ENCODE peak calls at places on chromosomes 4 and X, in eight cellular contexts. V is neural crest cell, O is MM.1S, X is fibroblast of lung, S is HFFc6, J is IMR-90, D is fibroblast of mammary gland, E is RWPE1. B is an unnamed sample.

GRCh38 chrX:53303195-53303594 is 21.8 kb upstream of the IQSEC2 start:
- DNase-seq in V (no peak), O (no peak), X (no peak), S (no peak), J (no peak), D (no peak), E (no peak), B (no peak)

GRCh38 chr4:86973668-86974067 is 38.9 kb downstream of the AFF1 start:
- DNase-seq in V (no peak), O (no peak), X (no peak), S (no peak), J (no peak), D (no peak), E (no peak), B (no peak)

GRCh38 chr4:20625460-20625859 is 74.8 kb upstream of the PACRGL start:
- DNase-seq in V (no peak), O (no peak), X (no peak), S (no peak), J (no peak), D (no peak), E (no peak), B (no peak)

GRCh38 chrX:73765776-73766465 is 202.9 kb downstream of the CHIC1 start:
- DNase-seq in V (no peak), O (peak; percentile 17), X (no peak), S (no peak), J (no peak), D (no peak), E (no peak), B (peak; percentile 16)

GRCh38 chrX:87664381-87664780 is 146.8 kb downstream of the KLHL4 start:
- DNase-seq in V (no peak), O (peak; percentile 55), X (peak; percentile 14), S (no peak), J (peak; percentile 8), D (peak; percentile 46), E (peak; percentile 4), B (peak; percentile 50)

GRCh38 chr4:113256946-113257345 is 207.5 kb downstream of the ANK2 start:
- DNase-seq in V (no peak), O (no peak), X (peak; percentile 25), S (peak; percentile 26), J (peak; percentile 8), D (peak; percentile 80), E (peak; percentile 9), B (no peak)

GRCh38 chrX:45434231-45434630 is 233.6 kb upstream of the DIPK2B start:
- DNase-seq in V (no peak), O (no peak), X (no peak), S (no peak), J (no peak), D (no peak), E (peak; percentile 15), B (no peak)

GRCh38 chr4:53558061-53558801 is 33.1 kb downstream of the LNX1 start:
- DNase-seq in V (no peak), O (no peak), X (peak; percentile 71), S (no peak), J (peak; percentile 41), D (peak; percentile 67), E (peak; percentile 76), B (peak; percentile 83)

GRCh38 chr4:19982556-19982955 is 269.1 kb upstream of the SLIT2 start:
- DNase-seq in V (no peak), O (no peak), X (peak; percentile 87), S (peak; percentile 85), J (peak; percentile 89), D (peak; percentile 75), E (peak; percentile 5), B (no peak)

GRCh38 chrX:4239650-4240540 is 526.4 kb upstream of the PRKX start:
- DNase-seq in V (no peak), O (peak; percentile 36), X (no peak), S (no peak), J (no peak), D (no peak), E (no peak), B (no peak)

GRCh38 chr4:119068529-119068962 is 67.1 kb upstream of the MYOZ2 start:
- DNase-seq in V (no peak), O (no peak), X (peak; percentile 13), S (peak; percentile 53), J (peak; percentile 32), D (no peak), E (peak; percentile 63), B (peak; percentile 63)

GRCh38 chrX:140733766-140734342 is 24.3 kb downstream of the LINC00632 start:
- DNase-seq in V (peak; percentile 14), O (peak; percentile 46), X (peak; percentile 29), S (peak; percentile 9), J (peak; percentile 57), D (peak; percentile 68), E (peak; percentile 20), B (peak; percentile 75)

GRCh38 chr4:122178961-122179360 is 26.8 kb downstream of the BLTP1 start:
- DNase-seq in V (no peak), O (no peak), X (no peak), S (no peak), J (no peak), D (no peak), E (no peak), B (no peak)

GRCh38 chr4:5626916-5627315 is 81.4 kb downstream of the EVC2 start:
- DNase-seq in V (no peak), O (no peak), X (no peak), S (no peak), J (no peak), D (no peak), E (no peak), B (no peak)

GRCh38 chrX:154594491-154594890 is 9.6 kb downstream of the CTAG1A start:
- DNase-seq in V (no peak), O (no peak), X (no peak), S (no peak), J (no peak), D (no peak), E (no peak), B (no peak)

GRCh38 chr4:48436318-48436717 is 46.8 kb upstream of the SLC10A4 start:
- DNase-seq in V (no peak), O (no peak), X (no peak), S (no peak), J (no peak), D (no peak), E (no peak), B (no peak)

GRCh38 chr4:2698951-2699505 is 57.1 kb downstream of the TNIP2 start:
- DNase-seq in V (no peak), O (no peak), X (no peak), S (no peak), J (no peak), D (no peak), E (no peak), B (no peak)

GRCh38 chr4:73435984-73436383 is at the start of gene AFP:
- DNase-seq in V (no peak), O (no peak), X (no peak), S (no peak), J (no peak), D (no peak), E (no peak), B (no peak)

GRCh38 chr4:73433140-73433539 is 2.9 kb upstream of the AFP start:
- DNase-seq in V (no peak), O (no peak), X (no peak), S (no peak), J (no peak), D (no peak), E (no peak), B (no peak)

GRCh38 chr4:73431813-73432168 is 4.2 kb upstream of the AFP start:
- DNase-seq in V (no peak), O (no peak), X (no peak), S (no peak), J (no peak), D (no peak), E (no peak), B (no peak)

GRCh38 chr4:73432169-73433000 is 3.6 kb upstream of the AFP start:
- DNase-seq in V (no peak), O (no peak), X (no peak), S (no peak), J (no peak), D (no peak), E (no peak), B (no peak)

DNA sequence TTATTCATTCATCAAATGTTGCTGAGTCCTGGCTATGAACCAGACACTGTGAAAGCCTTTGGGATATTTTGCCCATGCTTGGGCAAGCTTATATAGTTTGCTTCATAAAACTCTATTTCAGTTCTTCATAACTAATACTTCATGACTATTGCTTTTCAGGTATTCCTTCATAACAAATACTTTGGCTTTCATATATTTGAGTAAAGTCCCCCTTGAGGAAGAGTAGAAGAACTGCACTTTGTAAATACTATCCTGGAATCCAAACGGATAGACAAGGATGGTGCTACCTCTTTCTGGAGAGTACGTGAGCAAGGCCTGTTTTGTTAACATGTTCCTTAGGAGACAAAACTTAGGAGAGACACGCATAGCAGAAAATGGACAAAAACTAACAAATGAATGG is 1.7 kb upstream of the AFP start:
- DNase-seq in V (no peak), O (peak; percentile 19), X (peak; percentile 3), S (peak; percentile 11), J (peak; percentile 7), D (peak; percentile 24), E (peak; percentile 20), B (peak; percentile 24)
- TF ChIP-seq CTCF in V (peak; percentile 63), O (peak; percentile 57), X (peak; percentile 61), S (peak; percentile 75), J (peak; percentile 44), D (peak; percentile 59), E (peak; percentile 41), B (peak; percentile 40)

DNA sequence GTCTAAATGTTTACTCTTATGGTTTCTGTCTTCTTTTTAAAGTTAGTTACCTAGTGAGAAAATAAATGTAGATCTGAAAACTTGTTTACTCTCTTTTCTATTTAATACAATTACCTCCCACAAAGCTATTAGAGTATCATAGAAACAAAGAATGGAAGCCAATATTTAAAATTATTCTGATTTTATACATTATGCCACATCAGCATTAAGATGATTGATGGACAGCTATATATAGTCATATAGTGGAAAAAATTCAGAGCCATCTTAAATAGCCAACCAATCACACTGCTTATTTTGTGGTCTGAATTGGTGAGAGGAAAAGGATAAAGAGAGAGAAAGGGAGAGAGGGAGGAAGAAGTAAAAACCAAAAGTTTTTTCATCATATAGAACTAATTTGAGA is 1101.8 kb downstream of the PCDH19 start:
- DNase-seq in V (no peak), O (no peak), X (no peak), S (no peak), J (no peak), D (no peak), E (no peak), B (no peak)
- TF ChIP-seq CTCF in V (no peak), O (no peak), X (no peak), S (no peak), J (no peak), D (no peak), E (no peak), B (no peak)

DNA sequence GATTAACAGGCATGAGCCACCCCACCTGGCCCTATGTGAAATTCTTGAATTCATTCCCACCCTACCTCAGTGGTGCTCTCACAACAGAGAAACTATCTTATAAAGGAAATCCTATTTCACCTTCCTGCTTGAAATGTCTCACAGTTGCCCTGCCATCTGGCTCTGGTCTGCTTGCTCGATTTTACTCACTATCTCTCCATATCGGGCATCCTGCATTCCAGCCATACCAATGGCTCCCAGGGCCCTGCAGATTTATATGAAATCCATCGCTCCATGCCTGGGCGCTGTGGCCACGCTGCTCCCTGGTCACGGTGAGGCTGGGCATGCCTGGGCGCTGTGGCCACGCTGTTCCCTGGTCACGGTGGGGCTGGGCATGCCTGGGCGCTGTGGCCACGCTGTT is 15.8 kb downstream of the SORBS2 start:
- DNase-seq in V (no peak), O (no peak), X (peak; percentile 45), S (no peak), J (no peak), D (no peak), E (no peak), B (no peak)
- TF ChIP-seq CTCF in V (no peak), O (no peak), X (no peak), S (no peak), J (no peak), D (no peak), E (no peak), B (no peak)

GRCh38 chr4:67871867-67872266 is 11.9 kb downstream of the TMPRSS11D start:
- DNase-seq in V (no peak), O (peak; percentile 49), X (peak; percentile 44), S (peak; percentile 63), J (peak; percentile 61), D (peak; percentile 72), E (peak; percentile 43), B (peak; percentile 55)
- TF ChIP-seq CTCF in V (peak; percentile 64), O (peak; percentile 51), X (peak; percentile 57), S (peak; percentile 81), J (peak; percentile 85), D (peak; percentile 64), E (peak; percentile 57), B (peak; percentile 55)